ENCODE peak calls at places on chromosomes 16 and 17, in four cellular contexts. E is IMR-90, D is right lobe of liver, L is A549. N is an unnamed sample.

GRCh38 chr16:30348113-30348512 is 7.0 kb downstream of the CD2BP2 start:
- ATAC-seq in L (no peak), E (no peak), D (no peak), N (no peak)

GRCh38 chr16:847151-847550 is 46.6 kb upstream of the GNG13 start:
- ATAC-seq in L (no peak), E (no peak), D (no peak), N (no peak)

GRCh38 chr17:77225246-77225645 is 84.5 kb downstream of the SEC14L1 start:
- ATAC-seq in D (no peak), E (no peak), L (no peak), N (no peak)

GRCh38 chr17:76138896-76139248 is 2.2 kb downstream of the FOXJ1 start:
- ATAC-seq in D (no peak), E (no peak), L (no peak), N (no peak)

GRCh38 chr16:2842340-2843000 is 12.4 kb downstream of the ZG16B start:
- ATAC-seq in D (peak; percentile 41), L (peak; percentile 30), E (no peak), N (peak; percentile 38)

GRCh38 chr16:3468501-3468900 is 25.0 kb downstream of the NAA60 start:
- ATAC-seq in E (no peak), L (no peak), D (no peak), N (no peak)

GRCh38 chr16:22210854-22211253 is 4.8 kb downstream of the EEF2K start:
- ATAC-seq in D (no peak), E (no peak), L (no peak), N (no peak)

GRCh38 chr17:75125984-75126383 is 5.6 kb downstream of the NT5C start:
- ATAC-seq in L (no peak), E (no peak), D (no peak), N (no peak)

GRCh38 chr16:24969071-24969470 is 46.1 kb downstream of the ARHGAP17 start:
- ATAC-seq in L (no peak), E (no peak), D (no peak), N (no peak)

GRCh38 chr17:79852748-79853147 is 13.5 kb upstream of the CBX4 start:
- ATAC-seq in E (peak; percentile 13), L (peak; percentile 3), D (peak; percentile 69), N (no peak)

GRCh38 chr17:18981385-18981641 is 23.3 kb downstream of the FAM83G start:
- ATAC-seq in L (peak; percentile 2), D (no peak), E (no peak), N (no peak)

GRCh38 chr17:19642373-19642893 is 6.1 kb upstream of the ALDH3A2 start:
- ATAC-seq in L (no peak), E (no peak), D (peak; percentile 29), N (no peak)

GRCh38 chr17:82615084-82616020 is 32.9 kb downstream of the WDR45B start:
- ATAC-seq in L (peak; percentile 31), E (no peak), D (no peak), N (no peak)

GRCh38 chr16:55912022-55912421 is 36.8 kb upstream of the CES5A start:
- ATAC-seq in D (no peak), E (no peak), L (no peak), N (no peak)

GRCh38 chr17:79086609-79087427 is 12.2 kb downstream of the ENGASE start:
- ATAC-seq in D (no peak), E (no peak), L (peak; percentile 2), N (no peak)

GRCh38 chr16:3220839-3221238 is 14.1 kb downstream of the ZNF200 start:
- ATAC-seq in E (no peak), L (no peak), D (no peak), N (no peak)

GRCh38 chr17:49667854-49668253 is 10.0 kb downstream of the SPOP start:
- ATAC-seq in D (no peak), E (no peak), L (no peak), N (no peak)

GRCh38 chr16:79253100-79253631 is 347.4 kb downstream of the MAF start:
- ATAC-seq in E (no peak), L (no peak), D (peak; percentile 88), N (no peak)

GRCh38 chr17:2797632-2798031 is 1.4 kb downstream of the RAP1GAP2 start:
- ATAC-seq in E (no peak), L (no peak), D (no peak), N (no peak)

GRCh38 chr16:67296422-67296821 is 17.1 kb downstream of the PLEKHG4 start:
- ATAC-seq in E (peak; percentile 75), L (no peak), D (no peak), N (no peak)

GRCh38 chr16:86657972-86658371 is 79.6 kb downstream of the FOXL1 start:
- ATAC-seq in E (no peak), L (no peak), D (no peak), N (no peak)

GRCh38 chr17:81470944-81471803 is 41.4 kb downstream of the ACTG1 start:
- ATAC-seq in L (no peak), E (peak; percentile 61), D (no peak), N (no peak)

GRCh38 chr16:11370084-11370931 is 25.0 kb downstream of the RMI2 start:
- ATAC-seq in D (peak; percentile 81), E (no peak), L (no peak), N (no peak)

GRCh38 chr17:41633498-41634197 is 9.3 kb upstream of the KRT17 start:
- ATAC-seq in L (peak; percentile 12), E (no peak), D (no peak), N (no peak)

GRCh38 chr17:77417575-77417974 is 276.8 kb downstream of the SEC14L1 start:
- ATAC-seq in E (no peak), D (no peak), L (no peak), N (peak; percentile 35)

GRCh38 chr17:12730931-12731521 is 58.3 kb upstream of the ARHGAP44 start:
- ATAC-seq in E (peak; percentile 79), L (peak; percentile 82), D (peak; percentile 53), N (peak; percentile 75)

GRCh38 chr17:78129385-78130079 is 977 bp upstream of the TMC6 start:
- ATAC-seq in E (no peak), L (no peak), D (no peak), N (no peak)

GRCh38 chr17:37168731-37169353 is 206.9 kb upstream of the C17orf78 start:
- ATAC-seq in L (no peak), D (no peak), E (no peak), N (no peak)

GRCh38 chr17:82787081-82787848 is 35.4 kb downstream of the TBCD start:
- ATAC-seq in E (no peak), D (no peak), L (no peak), N (peak; percentile 88)

GRCh38 chr16:83882118-83882879 is 16.6 kb upstream of the MLYCD start:
- ATAC-seq in D (no peak), E (peak; percentile 37), L (no peak), N (no peak)

DNA sequence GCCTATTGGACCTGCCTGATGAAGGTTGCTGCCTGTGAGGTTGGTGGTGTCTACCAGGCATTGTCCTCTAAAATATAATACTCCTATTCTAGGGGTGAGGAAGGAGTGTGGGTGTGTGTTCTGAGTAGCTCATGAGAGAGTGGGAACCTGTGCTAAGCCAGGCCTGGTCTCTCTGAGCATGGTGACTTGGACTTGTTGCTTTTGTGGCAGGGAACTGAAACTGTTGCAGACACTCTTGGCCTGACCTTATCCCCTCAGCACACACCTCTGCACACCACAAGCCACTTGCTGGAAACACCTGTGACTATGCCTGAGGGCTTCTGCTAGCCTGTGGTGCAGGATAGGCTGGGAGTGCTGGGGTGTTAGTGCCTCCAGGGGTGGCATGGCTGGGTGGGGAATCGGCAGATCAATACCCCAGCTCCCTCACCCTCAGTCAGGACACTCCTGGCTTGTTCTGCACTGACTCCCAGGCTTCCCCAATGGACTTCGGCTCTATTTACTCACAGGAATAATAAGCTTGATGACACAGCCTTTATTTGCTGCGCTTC is 29.9 kb downstream of the PLCG2 start:
- ATAC-seq in E (no peak), L (peak; percentile 61), D (peak; percentile 95), N (no peak)
- TF ChIP-seq POLR2A in E (no peak), L (no peak), D (no peak), N (no peak)

DNA sequence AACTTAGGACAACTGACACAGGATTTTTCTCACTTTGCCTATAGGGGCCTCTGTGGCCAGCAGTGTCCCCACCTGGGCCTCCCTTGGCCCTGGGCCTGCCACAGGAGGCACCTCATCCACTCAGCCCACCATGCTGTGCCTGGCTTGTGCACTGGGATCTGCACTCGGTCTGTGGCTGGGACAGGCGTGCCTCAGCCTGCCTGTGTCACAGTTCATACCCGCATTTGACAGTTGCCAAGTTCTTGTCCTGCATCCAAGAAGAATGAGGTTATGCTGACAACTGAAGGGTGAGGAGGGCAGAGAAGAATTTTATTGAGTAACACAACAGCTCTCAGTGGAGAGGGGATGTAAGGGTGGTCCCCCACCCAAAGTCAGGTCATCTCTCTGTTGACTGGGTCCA is 36.0 kb downstream of the ZFP90 start:
- ATAC-seq in D (no peak), L (no peak), E (no peak), N (no peak)
- H3K9me3 ChIP-seq in D (peaks cover 22% of the 10 kb centered on the region), L (peaks cover 84% of the 10 kb centered on the region), E (peaks cover 63% of the 10 kb centered on the region), N (no peaks in the 10 kb centered on the region)

DNA sequence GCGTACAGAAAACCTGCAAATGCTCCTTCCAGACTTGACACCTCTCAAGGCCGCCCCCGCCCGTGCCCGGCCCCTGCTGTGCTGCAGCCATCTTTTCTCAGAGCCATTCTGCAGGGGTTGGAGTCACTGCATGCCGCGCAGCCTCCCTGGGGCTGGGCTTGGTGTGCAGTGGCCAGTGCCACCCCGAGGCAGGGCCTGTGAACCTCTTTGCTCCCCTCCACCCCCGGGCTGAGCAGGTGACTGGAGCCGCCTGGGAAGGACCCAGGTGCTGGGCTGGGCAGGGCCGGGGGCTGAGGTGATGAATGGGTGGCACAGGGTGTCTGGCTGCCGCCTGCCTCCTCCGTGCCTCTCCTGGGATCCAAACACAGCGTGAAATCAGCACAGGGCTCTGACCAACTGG is 20.3 kb downstream of the MRM3 start:
- ATAC-seq in E (no peak), D (no peak), L (no peak), N (no peak)
- TF ChIP-seq POLR2A in E (no peak), D (no peak), L (no peak), N (no peak)

DNA sequence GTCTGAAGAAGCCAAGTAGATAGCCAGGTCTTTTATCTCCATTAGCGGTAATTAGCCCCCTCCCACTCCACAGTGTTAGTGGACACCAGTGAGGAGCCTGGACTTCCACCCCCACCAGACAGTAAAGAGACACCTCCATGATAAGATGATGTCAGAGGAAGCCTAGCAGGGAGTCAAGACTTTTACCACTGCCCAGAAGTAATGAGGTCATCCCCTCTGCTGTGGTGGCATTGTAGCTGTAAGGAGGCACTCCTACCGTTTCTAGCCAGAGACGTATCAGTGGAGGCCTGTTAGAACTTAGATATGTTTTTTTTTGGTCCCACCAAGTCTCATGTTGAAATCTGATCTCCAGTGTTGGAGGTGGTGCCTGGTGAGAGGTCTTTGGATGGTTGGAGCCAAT is 38.1 kb downstream of the PIK3R5 start:
- ATAC-seq in L (no peak), E (no peak), D (no peak), N (no peak)
- H3K9me3 ChIP-seq in L (peaks cover 61% of the 10 kb centered on the region), E (peaks cover 17% of the 10 kb centered on the region), D (peaks cover 6% of the 10 kb centered on the region), N (no peaks in the 10 kb centered on the region)

GRCh38 chr16:31453255-31454204 is 5.8 kb upstream of the ARMC5 start:
- ATAC-seq in L (peak; percentile 24), E (peak; percentile 28), D (peak; percentile 6), N (peak; percentile 32)
- TF ChIP-seq POLR2A in L (peak; percentile 11), E (no peak), D (no peak), N (no peak)

GRCh38 chr16:35131429-35131828 is 1672.0 kb downstream of the TP53TG3F start:
- ATAC-seq in L (no peak), D (no peak), E (no peak), N (no peak)
- H3K9me3 ChIP-seq in L (no peaks in the 10 kb centered on the region), D (no peaks in the 10 kb centered on the region), E (no peaks in the 10 kb centered on the region), N (no peaks in the 10 kb centered on the region)

DNA sequence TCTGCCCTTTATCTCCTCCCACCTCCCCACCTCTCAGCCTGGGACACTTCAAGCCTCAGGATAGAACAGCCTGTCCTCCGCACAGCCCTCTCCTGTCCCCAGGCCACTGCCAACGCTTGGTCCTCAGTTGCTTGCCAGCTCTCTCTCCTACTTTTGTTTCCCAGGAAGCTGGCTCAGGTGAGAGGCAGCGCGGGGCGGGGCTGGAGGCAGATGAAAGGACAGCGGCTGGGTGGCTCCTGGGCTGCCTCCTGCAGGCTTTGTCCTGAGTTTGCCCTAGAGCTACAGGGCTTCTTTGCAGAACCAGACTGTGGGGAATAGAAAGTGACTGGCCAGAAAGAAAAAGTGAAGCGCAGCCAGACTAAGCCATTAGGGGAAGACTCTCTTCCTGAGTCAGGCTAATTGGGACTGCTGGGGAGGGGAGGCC is 48.2 kb upstream of the CDC42EP4 start:
- ATAC-seq in L (peak; percentile 18), D (peak; percentile 77), E (no peak), N (no peak)
- TF ChIP-seq POLR2A in L (no peak), D (no peak), E (no peak), N (no peak)